ENCODE peak calls at places on chromosomes 13 and 19, in eight cellular contexts. Q is skeletal muscle cell, Y is AG04450, R is AG10803, M is tibial nerve, J is HCT116, L is fibroblast of mammary gland, F is fibroblast of pulmonary artery. N is an unnamed sample.

GRCh38 chr19:13303381-13304129 is 153.3 kb downstream of the IER2 start:
- DNase-seq in L (no peak), M (no peak), Y (no peak), R (no peak), Q (no peak), F (no peak), J (no peak), N (no peak)

GRCh38 chr13:111621164-111621563 is 300.7 kb downstream of the TEX29 start:
- DNase-seq in L (no peak), F (no peak), M (no peak), R (no peak), J (no peak), Q (no peak), Y (no peak), N (no peak)

GRCh38 chr13:20161275-20161950 is 561 bp upstream of the GJA3 start:
- DNase-seq in J (no peak), L (no peak), F (no peak), Y (no peak), Q (no peak), M (no peak), R (no peak), N (no peak)

GRCh38 chr19:3608750-3609322 is 2.2 kb upstream of the TBXA2R start:
- DNase-seq in J (no peak), M (no peak), Y (no peak), F (no peak), Q (no peak), L (no peak), R (no peak), N (no peak)

GRCh38 chr13:29922896-29923295 is 72.5 kb upstream of the UBL3 start:
- DNase-seq in Y (no peak), M (no peak), L (peak), R (peak), Q (peak), J (no peak), F (peak), N (no peak)

GRCh38 chr13:113350065-113350937 is 13.6 kb downstream of the GRTP1 start:
- DNase-seq in J (no peak), M (no peak), R (no peak), F (no peak), Y (no peak), L (no peak), Q (no peak), N (no peak)

GRCh38 chr19:1651061-1651547 is 1.3 kb downstream of the TCF3 start:
- DNase-seq in Q (no peak), L (peak), J (no peak), Y (no peak), F (peak), R (peak), M (no peak), N (no peak)

GRCh38 chr13:109500146-109500773 is 286.1 kb downstream of the IRS2 start:
- DNase-seq in R (no peak), Y (no peak), F (peak), L (peak), Q (peak), M (no peak), J (no peak), N (no peak)

GRCh38 chr13:37173214-37173613 is 67.8 kb upstream of the CSNK1A1L start:
- DNase-seq in R (peak), J (no peak), Y (peak), F (peak), L (peak), M (no peak), Q (peak), N (no peak)

GRCh38 chr13:113448545-113448884 is 4.8 kb downstream of the ADPRHL1 start:
- DNase-seq in Y (no peak), L (no peak), Q (no peak), R (no peak), J (peak), F (no peak), M (no peak), N (peak)

GRCh38 chr13:95553614-95554385 is 1.3 kb downstream of the CLDN10 start:
- DNase-seq in M (no peak), L (no peak), Q (no peak), R (no peak), F (no peak), Y (no peak), J (no peak), N (no peak)

GRCh38 chr19:2549701-2550191 is 73.8 kb downstream of the GADD45B start:
- DNase-seq in R (peak), F (peak), J (no peak), Y (peak), Q (peak), L (peak), M (peak), N (peak)

GRCh38 chr13:104740616-104741222 is 1674.5 kb upstream of the SLC10A2 start:
- DNase-seq in M (no peak), Y (no peak), R (no peak), J (no peak), Q (no peak), L (no peak), F (no peak), N (no peak)

GRCh38 chr13:37640499-37640898 is 41.9 kb upstream of the POSTN start:
- DNase-seq in Q (no peak), F (peak), R (peak), L (peak), M (no peak), J (no peak), Y (peak), N (no peak)

GRCh38 chr13:28137556-28137955 is 789 bp upstream of the PAN3 start:
- DNase-seq in M (peak), L (peak), Y (no peak), R (no peak), J (no peak), F (peak), Q (no peak), N (no peak)

GRCh38 chr19:44741841-44742352 is 6.6 kb upstream of the BCL3 start:
- DNase-seq in R (peak), Q (peak), M (peak), Y (peak), F (peak), L (peak), J (peak), N (peak)

GRCh38 chr13:48304132-48304876 is 753 bp downstream of the RB1 start:
- DNase-seq in Y (peak), L (peak), J (no peak), F (peak), M (peak), Q (peak), R (peak), N (peak)

GRCh38 chr19:55544014-55544413 is 1.3 kb downstream of the SBK3 start:
- DNase-seq in R (no peak), Q (no peak), Y (no peak), F (no peak), L (no peak), J (no peak), M (no peak), N (no peak)

GRCh38 chr19:27851002-27851481 is 1361.9 kb downstream of the UQCRFS1 start:
- DNase-seq in M (no peak), J (no peak), Y (no peak), Q (no peak), R (no peak), F (no peak), L (no peak), N (no peak)

GRCh38 chr19:15154002-15154612 is 46.7 kb downstream of the NOTCH3 start:
- DNase-seq in J (peak), Q (no peak), M (peak), Y (no peak), F (peak), R (peak), L (peak), N (no peak)

GRCh38 chr19:41324231-41324702 is 14.3 kb downstream of the CCDC97 start:
- DNase-seq in L (peak), R (no peak), J (no peak), M (no peak), F (no peak), Q (no peak), Y (no peak), N (no peak)

GRCh38 chr19:52336976-52337375 is 933 bp downstream of the ZNF610 start:
- DNase-seq in Y (no peak), R (no peak), J (no peak), Q (peak), M (no peak), L (peak), F (peak), N (no peak)

GRCh38 chr19:54081032-54081431 is at the start of gene TARM1:
- DNase-seq in Q (no peak), M (no peak), J (no peak), R (no peak), Y (no peak), F (no peak), L (no peak), N (no peak)

GRCh38 chr13:109180905-109181425 is 551.6 kb downstream of the MYO16 start:
- DNase-seq in M (no peak), Q (peak), R (peak), L (peak), Y (peak), J (peak), F (peak), N (no peak)

GRCh38 chr19:16714702-16715294 is 4.8 kb upstream of the NWD1 start:
- DNase-seq in J (peak), F (peak), Y (no peak), Q (no peak), L (peak), M (peak), R (peak), N (no peak)

GRCh38 chr13:50800091-50800739 is 43.3 kb downstream of the DLEU7 start:
- DNase-seq in L (no peak), R (no peak), F (no peak), J (no peak), Q (no peak), M (no peak), Y (no peak), N (no peak)

GRCh38 chr13:110417537-110417908 is 110.4 kb downstream of the COL4A2 start:
- DNase-seq in Y (no peak), M (no peak), J (no peak), L (no peak), F (no peak), R (no peak), Q (no peak), N (no peak)

GRCh38 chr13:104737713-104738112 is 1671.5 kb upstream of the SLC10A2 start:
- DNase-seq in L (peak), Q (peak), Y (no peak), M (no peak), F (peak), R (no peak), J (no peak), N (no peak)

DNA sequence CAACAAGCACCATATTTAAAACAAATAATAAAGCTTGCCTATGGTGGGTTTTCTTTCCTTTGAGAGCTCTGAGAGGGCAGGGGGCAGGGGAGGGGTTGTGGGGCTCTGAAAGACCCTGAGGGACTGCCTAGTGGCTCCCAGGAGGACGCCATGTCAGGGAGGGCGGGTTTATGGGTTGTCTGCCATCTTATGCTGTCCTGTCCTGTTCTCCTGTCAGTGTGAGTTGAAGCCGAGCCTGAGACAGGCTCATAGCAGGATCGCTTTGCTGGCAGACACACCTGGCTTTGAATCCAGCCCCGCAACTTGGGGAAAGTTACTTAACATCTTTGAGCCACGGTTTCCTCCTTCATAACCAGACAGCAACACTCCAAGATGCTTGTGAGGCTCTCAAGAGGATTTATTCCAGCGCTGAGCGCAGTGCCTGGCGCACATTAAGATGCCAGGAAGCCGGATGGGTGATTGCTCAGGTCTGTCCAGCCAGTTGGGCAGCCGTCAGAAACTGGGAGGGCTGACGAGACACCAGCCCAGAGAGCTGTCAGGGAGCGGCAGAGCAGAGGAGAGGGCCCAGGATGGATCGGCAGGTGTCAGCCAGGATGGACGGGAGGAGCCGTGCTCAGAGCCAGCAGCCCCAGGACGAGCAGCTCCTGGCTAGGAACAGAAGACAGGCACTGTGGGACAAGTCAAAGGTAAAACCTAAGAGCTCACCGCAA is 36.8 kb upstream of the C1QTNF9 start:
- DNase-seq in Y (no peak), J (no peak), L (no peak), R (no peak), M (no peak), Q (no peak), F (no peak), N (no peak)
- H3K4me3 ChIP-seq in Y (peak), J (no peak), L (no peak), R (peak), M (peak), Q (no peak), F (peak), N (peak)

GRCh38 chr19:50357178-50358100 is 8.0 kb downstream of the NAPSA start:
- DNase-seq in F (peak), M (peak), Q (no peak), J (no peak), R (peak), L (peak), Y (no peak), N (peak)

GRCh38 chr19:50358483-50359431 is 6.7 kb downstream of the NAPSA start:
- DNase-seq in Q (no peak), J (no peak), F (peak), R (peak), Y (no peak), L (peak), M (no peak), N (no peak)

GRCh38 chr19:50352242-50352641 is 13.2 kb downstream of the NAPSA start:
- DNase-seq in J (no peak), R (no peak), L (no peak), M (no peak), Y (no peak), F (no peak), Q (no peak), N (no peak)

GRCh38 chr19:50359432-50359818 is 6.0 kb downstream of the NAPSA start:
- DNase-seq in M (no peak), J (no peak), L (no peak), F (no peak), R (no peak), Y (no peak), Q (no peak), N (no peak)

GRCh38 chr19:50356691-50357177 is 8.7 kb downstream of the NAPSA start:
- DNase-seq in M (no peak), J (no peak), F (no peak), Y (no peak), Q (no peak), L (no peak), R (no peak), N (no peak)
- H3K4me3 ChIP-seq in M (no peak), J (no peak), F (no peak), Y (no peak), Q (no peak), L (no peak), R (no peak), N (no peak)

GRCh38 chr13:74930402-74931165 is 551.4 kb downstream of the TBC1D4 start:
- DNase-seq in M (no peak), L (peak), Y (peak), F (peak), J (no peak), Q (peak), R (peak), N (no peak)

GRCh38 chr13:74929436-74929835 is 552.5 kb downstream of the TBC1D4 start:
- DNase-seq in Q (no peak), J (no peak), Y (no peak), M (no peak), R (no peak), L (peak), F (no peak), N (no peak)

GRCh38 chr13:74927823-74928222 is 554.1 kb downstream of the TBC1D4 start:
- DNase-seq in Y (no peak), J (no peak), M (no peak), F (no peak), R (no peak), Q (no peak), L (no peak), N (no peak)

GRCh38 chr13:74931698-74932433 is 550.1 kb downstream of the TBC1D4 start:
- DNase-seq in M (no peak), L (peak), R (peak), Y (no peak), J (no peak), Q (no peak), F (no peak), N (no peak)
- H3K4me3 ChIP-seq in M (no peak), L (no peak), R (no peak), Y (no peak), J (no peak), Q (no peak), F (no peak), N (no peak)

GRCh38 chr13:82657471-82657870 is 1224.8 kb downstream of the SLITRK1 start:
- DNase-seq in J (no peak), F (no peak), M (no peak), Q (no peak), L (no peak), Y (no peak), R (no peak), N (no peak)

GRCh38 chr13:82655518-82655855 is 1226.8 kb downstream of the SLITRK1 start:
- DNase-seq in L (no peak), M (no peak), R (no peak), F (no peak), J (no peak), Y (peak), Q (no peak), N (no peak)

GRCh38 chr13:82654143-82654542 is 1228.1 kb downstream of the SLITRK1 start:
- DNase-seq in R (no peak), F (no peak), Y (no peak), M (no peak), Q (no peak), J (no peak), L (no peak), N (no peak)

DNA sequence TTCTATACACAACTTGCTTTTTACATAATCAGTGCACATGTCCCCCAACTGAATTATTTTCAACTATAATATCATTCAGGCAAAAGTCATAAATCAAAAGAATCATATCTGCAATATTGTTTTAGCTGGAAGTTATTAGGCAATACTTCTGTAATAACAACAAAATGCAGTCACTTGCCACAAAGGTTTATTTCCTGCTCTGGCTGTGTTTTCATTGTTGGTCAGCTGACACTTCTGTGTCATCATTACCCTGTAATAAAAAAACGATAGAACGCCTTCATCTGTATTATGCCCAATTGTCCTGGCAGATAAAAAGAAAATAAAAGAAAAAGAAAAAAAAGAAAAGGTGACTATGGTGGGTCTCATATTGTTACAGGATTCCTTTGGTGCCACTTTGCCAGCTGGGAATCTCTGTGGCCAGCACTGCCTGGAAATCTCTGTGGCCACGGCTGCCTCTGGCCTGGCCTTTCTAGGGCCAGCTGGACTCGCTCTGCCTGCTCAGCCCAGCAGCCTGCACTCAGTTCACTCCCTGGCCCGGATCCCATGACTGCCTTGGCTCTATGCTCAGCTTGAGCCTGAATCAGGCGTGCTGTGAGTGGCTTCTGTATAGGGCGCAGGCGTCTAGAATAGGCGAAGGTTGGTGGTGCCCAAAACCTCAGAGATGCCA is 1227.3 kb downstream of the SLITRK1 start:
- DNase-seq in Y (peak), L (peak), J (no peak), F (peak), M (peak), R (peak), Q (no peak), N (peak)
- H3K4me3 ChIP-seq in Y (peak), L (no peak), J (no peak), F (no peak), M (no peak), R (no peak), Q (no peak), N (no peak)

DNA sequence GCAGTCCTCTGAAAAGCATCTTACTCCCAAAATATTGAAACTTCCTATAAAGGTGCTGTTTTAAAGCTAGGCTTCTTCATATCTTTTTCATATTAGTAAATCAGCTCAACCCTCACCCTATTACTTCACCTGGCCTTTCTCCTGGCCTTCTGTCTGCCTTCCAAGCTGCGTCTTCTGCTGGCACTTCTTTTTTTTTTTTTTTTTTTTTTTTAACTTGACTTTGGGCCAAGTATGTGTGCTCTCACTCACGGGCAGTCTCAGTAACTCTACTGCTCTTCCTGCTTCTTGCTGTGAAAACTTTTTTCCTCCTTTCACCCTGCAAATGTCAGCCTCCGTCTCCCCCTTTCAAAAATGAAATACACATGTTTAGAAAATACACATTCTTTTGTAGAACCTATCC is 41.2 kb upstream of the KCTD4 start:
- DNase-seq in Q (peak), L (peak), M (no peak), Y (no peak), F (peak), J (peak), R (peak), N (peak)
- H3K4me3 ChIP-seq in Q (no peak), L (no peak), M (no peak), Y (no peak), F (no peak), J (no peak), R (no peak), N (no peak)

DNA sequence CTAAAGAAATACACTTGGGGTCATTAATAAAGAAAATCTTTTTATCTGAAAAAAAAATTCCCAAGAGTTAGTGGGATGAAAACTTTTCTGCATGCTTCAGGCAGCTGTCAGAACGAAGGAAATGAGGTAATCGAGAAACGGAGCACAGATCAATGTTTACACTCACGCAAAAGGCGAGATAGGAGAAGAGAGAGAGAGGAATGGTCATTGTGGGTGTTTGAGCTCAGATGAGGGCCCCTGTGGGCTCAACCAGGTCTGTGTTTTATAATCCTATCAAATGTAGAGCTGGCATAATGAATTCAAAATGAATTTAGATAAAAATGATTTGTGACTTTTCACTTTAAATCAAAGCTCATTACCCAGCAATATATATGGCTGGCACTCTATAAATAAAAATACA is 6.3 kb upstream of the RXFP2 start:
- DNase-seq in Q (no peak), Y (no peak), M (no peak), F (peak), J (no peak), R (no peak), L (no peak), N (no peak)
- H3K4me3 ChIP-seq in Q (peak), Y (peak), M (no peak), F (peak), J (no peak), R (peak), L (peak), N (peak)

GRCh38 chr19:49744946-49745381 is 18.1 kb downstream of the TSKS start:
- DNase-seq in J (no peak), L (no peak), R (no peak), F (no peak), Q (no peak), M (no peak), Y (no peak), N (no peak)

GRCh38 chr19:49739933-49740332 is 23.2 kb downstream of the TSKS start:
- DNase-seq in Q (no peak), J (no peak), M (no peak), F (no peak), L (peak), R (no peak), Y (no peak), N (no peak)

GRCh38 chr19:49739098-49739497 is 24.0 kb downstream of the TSKS start:
- DNase-seq in J (no peak), M (no peak), L (no peak), Q (no peak), R (no peak), Y (no peak), F (no peak), N (no peak)

GRCh38 chr19:49738242-49738641 is 24.9 kb downstream of the TSKS start:
- DNase-seq in Q (no peak), M (no peak), L (no peak), F (no peak), R (no peak), J (no peak), Y (no peak), N (no peak)

GRCh38 chr19:49741210-49741844 is 21.8 kb downstream of the TSKS start:
- DNase-seq in F (no peak), J (no peak), M (no peak), Y (no peak), R (no peak), Q (no peak), L (peak), N (no peak)
- H3K4me3 ChIP-seq in F (no peak), J (no peak), M (no peak), Y (no peak), R (no peak), Q (no peak), L (no peak), N (no peak)

N was measured in gastrocnemius medialis.